ENCODE peak calls at places on chromosome 1, in eight cellular contexts. X, Y, J, Z, R, O, D and B are unnamed samples.

GRCh38 chr1:37793773-37794371 is at the start of gene MANEAL:
- DNase-seq in Y (no peak), Z (peak; percentile 73), O (peak; percentile 35), X (peak; percentile 43), R (peak; percentile 63), J (peak; percentile 72), D (peak; percentile 64), B (no peak)

GRCh38 chr1:155729031-155729898 is 40.4 kb downstream of the DAP3 start:
- DNase-seq in J (no peak), Y (peak; percentile 10), R (no peak), X (peak; percentile 24), D (peak; percentile 75), Z (peak; percentile 67), O (no peak), B (no peak)

GRCh38 chr1:93689521-93690223 is 8.0 kb upstream of the BCAR3 start:
- DNase-seq in D (peak; percentile 60), Y (no peak), O (no peak), R (no peak), J (no peak), Z (no peak), X (no peak), B (no peak)

GRCh38 chr1:236888126-236888525 is 93.0 kb downstream of the MTR start:
- DNase-seq in X (no peak), R (no peak), J (no peak), Y (no peak), D (no peak), O (no peak), Z (no peak), B (no peak)

GRCh38 chr1:3158329-3158728 is 89.3 kb downstream of the PRDM16 start:
- DNase-seq in Z (no peak), D (no peak), Y (no peak), R (no peak), O (no peak), J (no peak), X (no peak), B (no peak)

GRCh38 chr1:24952413-24952841 is 22.4 kb upstream of the RUNX3 start:
- DNase-seq in R (no peak), O (no peak), Y (no peak), Z (peak; percentile 60), D (peak; percentile 44), J (no peak), X (no peak), B (no peak)

GRCh38 chr1:9597361-9598315 is 8.9 kb downstream of the TMEM201 start:
- DNase-seq in Z (no peak), Y (no peak), O (no peak), D (no peak), X (no peak), J (no peak), R (no peak), B (no peak)

GRCh38 chr1:218671573-218671972 is 326.4 kb downstream of the TGFB2 start:
- DNase-seq in D (peak; percentile 59), R (no peak), O (no peak), X (no peak), Z (no peak), Y (no peak), J (no peak), B (no peak)

GRCh38 chr1:202850593-202851362 is 38.2 kb downstream of the RABIF start:
- DNase-seq in O (no peak), X (no peak), Y (no peak), D (no peak), Z (no peak), J (no peak), R (no peak), B (no peak)